ENCODE peak calls at places on chromosomes 13 and 19, in four cellular contexts. C is pancreas; U is naive thymus-derived CD4-positive, alpha-beta T cell; K is thoracic aorta. T is an unnamed sample.

GRCh38 chr19:18429717-18430416 is 8.1 kb downstream of the ISYNA1 start:
- DNase-seq in C (no peak), U (no peak), K (no peak), T (no peak)

GRCh38 chr13:41011382-41011956 is 7.6 kb downstream of the ELF1 start:
- DNase-seq in C (no peak), U (no peak), K (no peak), T (no peak)

GRCh38 chr13:113224486-113224885 is 15.1 kb downstream of the CUL4A start:
- DNase-seq in C (no peak), U (no peak), K (no peak), T (no peak)

GRCh38 chr13:21055016-21055415 is 6.4 kb downstream of the LATS2 start:
- DNase-seq in C (no peak), U (no peak), K (no peak), T (no peak)

GRCh38 chr19:31533114-31533513 is 183.9 kb upstream of the TSHZ3 start:
- DNase-seq in C (no peak), U (no peak), K (no peak), T (no peak)

GRCh38 chr19:49983645-49984229 is 22.8 kb upstream of the SIGLEC11 start:
- DNase-seq in C (peak; percentile 73), U (peak; percentile 67), K (peak; percentile 38), T (no peak)

GRCh38 chr13:103291693-103292572 is 225.7 kb upstream of the SLC10A2 start:
- DNase-seq in C (no peak), U (no peak), K (no peak), T (no peak)

GRCh38 chr19:14116918-14117578 is 514 bp downstream of the PRKACA start:
- DNase-seq in C (peak; percentile 59), U (peak; percentile 38), K (no peak), T (no peak)

GRCh38 chr13:23007430-23007829 is 173.3 kb upstream of the SGCG start:
- DNase-seq in C (no peak), U (no peak), K (no peak), T (no peak)

GRCh38 chr13:26976336-26976735 is 195.3 kb downstream of the USP12 start:
- DNase-seq in C (no peak), U (no peak), K (no peak), T (no peak)
- H3K4me3 ChIP-seq in C (no peak overlapping the region), U (no peak overlapping the region), K (no peak overlapping the region), T (no peak overlapping the region)

GRCh38 chr13:97977376-97977705 is 23.9 kb downstream of the IPO5 start:
- DNase-seq in C (no peak), U (no peak), K (no peak), T (no peak)

GRCh38 chr13:97978661-97979450 is 25.4 kb downstream of the IPO5 start:
- DNase-seq in C (no peak), U (no peak), K (no peak), T (no peak)

GRCh38 chr13:97979556-97979955 is 26.1 kb downstream of the IPO5 start:
- DNase-seq in C (no peak), U (no peak), K (no peak), T (no peak)

GRCh38 chr13:97976551-97977375 is 23.3 kb downstream of the IPO5 start:
- DNase-seq in C (peak; percentile 37), U (peak; percentile 83), K (peak; percentile 48), T (no peak)

GRCh38 chr13:97977982-97978381 is 24.5 kb downstream of the IPO5 start:
- DNase-seq in C (no peak), U (no peak), K (no peak), T (no peak)
- H3K4me3 ChIP-seq in C (peak overlapping the region; percentile 75), U (no peak overlapping the region), K (peak overlapping the region; percentile 91), T (peak overlapping the region; percentile 80)

GRCh38 chr13:38763446-38764381 is 76.8 kb downstream of the FREM2 start:
- DNase-seq in C (peak; percentile 40), U (no peak), K (no peak), T (no peak)
- H3K4me3 ChIP-seq in C (no peak overlapping the region), U (no peak overlapping the region), K (no peak overlapping the region), T (no peak overlapping the region)

GRCh38 chr13:101408992-101409656 is 7.2 kb downstream of the NALCN start:
- DNase-seq in C (no peak), U (no peak), K (no peak), T (no peak)
- H3K4me3 ChIP-seq in C (no peak overlapping the region), U (no peak overlapping the region), K (no peak overlapping the region), T (no peak overlapping the region)

GRCh38 chr19:3112375-3113099 is 18.4 kb downstream of the GNA11 start:
- DNase-seq in C (no peak), U (no peak), K (no peak), T (no peak)
- H3K4me3 ChIP-seq in C (no peak overlapping the region), U (no peak overlapping the region), K (no peak overlapping the region), T (no peak overlapping the region)

DNA sequence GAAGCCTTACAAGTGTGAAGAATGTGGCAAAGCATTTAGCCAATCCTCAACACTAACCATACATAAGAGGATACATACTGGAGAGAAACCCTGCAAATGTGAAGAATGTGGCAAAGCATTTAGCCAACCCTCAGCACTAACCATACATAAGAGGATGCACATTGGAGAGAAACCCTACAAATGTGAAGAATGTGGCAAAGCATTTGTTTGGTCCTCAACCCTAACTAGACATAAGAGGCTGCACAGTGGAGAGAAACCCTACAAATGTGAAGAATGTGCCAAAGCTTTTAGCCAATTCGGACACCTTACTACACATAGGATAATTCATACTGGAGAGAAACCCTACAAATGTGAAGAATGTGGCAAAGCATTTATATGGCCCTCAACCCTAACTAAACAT is 18.2 kb downstream of the ZNF726 start:
- DNase-seq in C (no peak), U (no peak), K (no peak), T (no peak)
- H3K4me3 ChIP-seq in C (no peak overlapping the region), U (no peak overlapping the region), K (no peak overlapping the region), T (no peak overlapping the region)

GRCh38 chr19:42201489-42202289 is 15.8 kb downstream of the DEDD2 start:
- DNase-seq in C (no peak), U (no peak), K (no peak), T (no peak)
- H3K4me3 ChIP-seq in C (no peak overlapping the region), U (peak overlapping the region; percentile 52), K (no peak overlapping the region), T (no peak overlapping the region)

DNA sequence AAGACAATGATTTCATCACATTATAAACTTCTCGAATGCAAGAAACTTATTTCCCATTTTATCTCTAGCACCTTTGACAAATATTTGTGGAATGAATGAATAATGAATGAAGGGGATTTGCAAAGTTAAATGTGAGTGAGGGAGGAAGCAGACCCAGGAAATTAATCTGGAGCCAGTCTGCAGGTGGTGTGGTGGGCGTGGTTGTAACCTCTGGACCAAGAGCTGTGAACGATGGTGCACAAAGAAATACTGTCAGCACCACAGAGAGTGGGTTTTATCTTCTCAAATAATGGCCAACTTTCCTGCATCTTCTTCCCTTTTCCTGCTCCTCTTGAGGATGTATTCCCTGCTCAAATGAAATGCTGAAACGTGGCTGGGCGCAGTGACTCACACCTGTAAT is 11.0 kb upstream of the ZNF792 start:
- DNase-seq in C (no peak), U (no peak), K (no peak), T (no peak)
- H3K4me3 ChIP-seq in C (no peak overlapping the region), U (no peak overlapping the region), K (no peak overlapping the region), T (no peak overlapping the region)

GRCh38 chr19:45645068-45645630 is 6.0 kb upstream of the EML2 start:
- DNase-seq in C (no peak), U (no peak), K (no peak), T (no peak)
- H3K4me3 ChIP-seq in C (no peak overlapping the region), U (peak overlapping the region; percentile 68), K (peak overlapping the region; percentile 64), T (peak overlapping the region; percentile 32)

T was measured in ascending aorta.